ENCODE peak calls at places on chromosomes 12 and 14, in ten cellular contexts. X is mesendoderm, W is esophagus squamous epithelium, F is Panc1, V is pancreas, J is GM23248, O is left ventricle myocardium inferior, T is cardiac muscle cell, I is SK-N-SH, L is thoracic aorta. C is an unnamed sample. For H3K36me3 and H3K4me1, the result is how much of the 10 kb centered on the place peaks cover.

GRCh38 chr12:118164798-118165486 is 29.0 kb downstream of the PEBP1 start:
- DNase-seq in X (peak), W (no peak), F (no peak), V (no peak), J (peak), O (no peak), T (peak), I (peak), L (no peak), C (peak)

GRCh38 chr14:20801726-20802125 is 918 bp downstream of the RNASE1 start:
- DNase-seq in X (no peak), W (no peak), F (no peak), V (peak), J (no peak), O (peak), T (no peak), I (no peak), L (no peak), C (no peak)

GRCh38 chr12:913919-914718 is 35.4 kb downstream of the RAD52 start:
- DNase-seq in X (no peak), W (no peak), F (no peak), V (no peak), J (peak), O (no peak), T (no peak), I (no peak), L (no peak), C (no peak)

GRCh38 chr14:35747379-35747778 is 61.7 kb downstream of the RALGAPA1 start:
- DNase-seq in X (peak), W (no peak), F (no peak), V (no peak), J (no peak), O (no peak), T (no peak), I (no peak), L (no peak), C (no peak)

GRCh38 chr12:78088391-78088832 is 257.7 kb downstream of the NAV3 start:
- DNase-seq in X (no peak), W (no peak), F (peak), V (no peak), J (peak), O (no peak), T (no peak), I (no peak), L (no peak), C (no peak)

GRCh38 chr14:52733824-52734223 is 3.9 kb downstream of the STYX start:
- DNase-seq in X (peak), W (no peak), F (no peak), V (no peak), J (no peak), O (no peak), T (no peak), I (no peak), L (no peak), C (no peak)

GRCh38 chr14:26332966-26333365 is 264.9 kb downstream of the NOVA1 start:
- DNase-seq in X (no peak), W (no peak), F (no peak), V (no peak), J (peak), O (no peak), T (no peak), I (no peak), L (no peak), C (no peak)

GRCh38 chr14:53500191-53500590 is 347.1 kb upstream of the DDHD1 start:
- DNase-seq in X (no peak), W (no peak), F (no peak), V (no peak), J (no peak), O (no peak), T (no peak), I (no peak), L (no peak), C (no peak)

GRCh38 chr12:9051156-9051545 is 61.8 kb downstream of the KLRG1 start:
- DNase-seq in X (peak), W (no peak), F (no peak), V (no peak), J (no peak), O (no peak), T (no peak), I (no peak), L (no peak), C (no peak)

GRCh38 chr14:99768381-99768780 is 24.8 kb upstream of the EML1 start:
- DNase-seq in X (peak), W (no peak), F (no peak), V (no peak), J (peak), O (no peak), T (peak), I (no peak), L (no peak), C (no peak)

GRCh38 chr12:34403706-34404376 is 381.5 kb downstream of the ALG10 start:
- DNase-seq in X (no peak), W (no peak), F (no peak), V (peak), J (no peak), O (peak), T (no peak), I (peak), L (peak), C (no peak)

GRCh38 chr12:114984641-114985041 is 300.7 kb upstream of the TBX3 start:
- DNase-seq in X (no peak), W (no peak), F (no peak), V (no peak), J (no peak), O (no peak), T (no peak), I (no peak), L (no peak), C (no peak)

GRCh38 chr12:27614866-27615265 is 81.4 kb upstream of the REP15 start:
- DNase-seq in X (no peak), W (no peak), F (no peak), V (no peak), J (no peak), O (no peak), T (no peak), I (no peak), L (no peak), C (no peak)

GRCh38 chr12:19759229-19759628 is 319.9 kb downstream of the AEBP2 start:
- DNase-seq in X (no peak), W (no peak), F (no peak), V (no peak), J (peak), O (no peak), T (no peak), I (no peak), L (no peak), C (no peak)

GRCh38 chr14:103000291-103000921 is 56.9 kb downstream of the CDC42BPB start:
- DNase-seq in X (no peak), W (no peak), F (no peak), V (no peak), J (no peak), O (no peak), T (no peak), I (no peak), L (no peak), C (no peak)

GRCh38 chr14:70254476-70254961 is 65.8 kb upstream of the SLC8A3 start:
- DNase-seq in X (peak), W (no peak), F (no peak), V (peak), J (peak), O (no peak), T (peak), I (peak), L (no peak), C (no peak)

GRCh38 chr14:84482256-84483071 is 1047.5 kb upstream of the FLRT2 start:
- DNase-seq in X (no peak), W (no peak), F (no peak), V (no peak), J (peak), O (no peak), T (no peak), I (no peak), L (no peak), C (no peak)

GRCh38 chr14:26849514-26849913 is 251.7 kb upstream of the NOVA1 start:
- DNase-seq in X (no peak), W (no peak), F (no peak), V (no peak), J (no peak), O (no peak), T (no peak), I (no peak), L (no peak), C (no peak)

GRCh38 chr12:132949936-132950837 is 5.9 kb downstream of the ZNF605 start:
- DNase-seq in X (no peak), W (no peak), F (no peak), V (no peak), J (no peak), O (no peak), T (no peak), I (no peak), L (no peak), C (no peak)

GRCh38 chr12:132942611-132943010 is 13.5 kb downstream of the ZNF605 start:
- DNase-seq in X (no peak), W (no peak), F (no peak), V (no peak), J (no peak), O (no peak), T (no peak), I (no peak), L (no peak), C (no peak)

GRCh38 chr12:132948146-132949066 is 7.7 kb downstream of the ZNF605 start:
- DNase-seq in X (peak), W (no peak), F (no peak), V (no peak), J (no peak), O (no peak), T (no peak), I (no peak), L (no peak), C (no peak)

GRCh38 chr12:132945806-132946506 is 10.2 kb downstream of the ZNF605 start:
- DNase-seq in X (no peak), W (no peak), F (no peak), V (no peak), J (no peak), O (no peak), T (no peak), I (no peak), L (no peak), C (no peak)

DNA sequence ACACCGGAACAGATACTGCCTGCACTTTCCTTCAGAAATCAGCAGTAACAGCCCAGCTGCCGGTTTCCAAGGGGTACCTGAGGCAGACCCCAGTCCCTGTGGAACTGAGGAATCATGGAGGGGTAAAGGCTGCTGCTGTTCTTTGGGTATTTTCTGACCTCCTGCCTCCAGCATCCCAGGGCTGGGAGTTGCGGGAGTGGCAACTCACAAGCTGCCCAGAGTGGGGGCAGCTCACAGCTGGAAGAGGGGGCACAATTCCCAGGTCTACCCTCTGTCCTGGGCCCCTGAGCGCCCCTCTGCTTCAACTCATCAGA is 9.6 kb downstream of the ZNF605 start:
- DNase-seq in X (no peak), W (no peak), F (no peak), V (no peak), J (no peak), O (no peak), T (no peak), I (no peak), L (no peak), C (no peak)
- H3K36me3 ChIP-seq in X (under half), W (half or more), F (under half), V (under half), J (half or more), O (half or more), T (under half), I (under half), L (half or more), C (under half)

GRCh38 chr14:68959035-68959434 is 20.1 kb downstream of the ACTN1 start:
- DNase-seq in X (no peak), W (no peak), F (no peak), V (no peak), J (no peak), O (no peak), T (no peak), I (no peak), L (no peak), C (no peak)

GRCh38 chr14:68961781-68962584 is 17.1 kb downstream of the ACTN1 start:
- DNase-seq in X (peak), W (no peak), F (no peak), V (no peak), J (peak), O (no peak), T (no peak), I (peak), L (no peak), C (no peak)

GRCh38 chr14:68958553-68958952 is 20.5 kb downstream of the ACTN1 start:
- DNase-seq in X (no peak), W (no peak), F (no peak), V (no peak), J (no peak), O (no peak), T (no peak), I (no peak), L (no peak), C (no peak)

GRCh38 chr14:68961361-68961760 is 17.7 kb downstream of the ACTN1 start:
- DNase-seq in X (no peak), W (no peak), F (no peak), V (no peak), J (no peak), O (no peak), T (no peak), I (no peak), L (no peak), C (no peak)

DNA sequence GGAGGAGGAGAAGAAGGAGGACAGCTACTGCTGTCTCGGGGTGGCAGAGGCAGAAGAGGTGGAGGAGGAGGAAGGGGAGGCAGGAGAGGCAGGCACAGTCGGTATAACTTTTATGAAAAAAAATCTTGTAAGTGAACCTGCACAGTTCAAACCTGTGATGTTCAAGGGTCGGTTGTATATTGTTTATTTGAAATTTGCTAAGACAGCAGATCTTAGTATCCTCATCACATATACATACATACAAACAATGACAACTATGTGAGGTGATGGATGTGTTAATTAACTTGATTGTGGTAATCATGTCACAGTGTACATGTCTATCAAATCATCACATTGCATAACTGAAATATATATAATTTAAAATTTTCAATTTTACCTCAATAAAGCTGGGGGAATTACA is 19.0 kb downstream of the ACTN1 start:
- DNase-seq in X (no peak), W (no peak), F (no peak), V (no peak), J (no peak), O (no peak), T (no peak), I (no peak), L (no peak), C (no peak)
- H3K4me1 ChIP-seq in X (under half), W (half or more), F (half or more), V (under half), J (half or more), O (half or more), T (under half), I (half or more), L (half or more), C (under half)

GRCh38 chr12:112140728-112141127 is 15.4 kb downstream of the TRAFD1 start:
- DNase-seq in X (no peak), W (no peak), F (no peak), V (no peak), J (no peak), O (no peak), T (no peak), I (no peak), L (no peak), C (no peak)
- H3K36me3 ChIP-seq in X (under half), W (half or more), F (under half), V (under half), J (half or more), O (half or more), T (under half), I (under half), L (half or more), C (under half)

DNA sequence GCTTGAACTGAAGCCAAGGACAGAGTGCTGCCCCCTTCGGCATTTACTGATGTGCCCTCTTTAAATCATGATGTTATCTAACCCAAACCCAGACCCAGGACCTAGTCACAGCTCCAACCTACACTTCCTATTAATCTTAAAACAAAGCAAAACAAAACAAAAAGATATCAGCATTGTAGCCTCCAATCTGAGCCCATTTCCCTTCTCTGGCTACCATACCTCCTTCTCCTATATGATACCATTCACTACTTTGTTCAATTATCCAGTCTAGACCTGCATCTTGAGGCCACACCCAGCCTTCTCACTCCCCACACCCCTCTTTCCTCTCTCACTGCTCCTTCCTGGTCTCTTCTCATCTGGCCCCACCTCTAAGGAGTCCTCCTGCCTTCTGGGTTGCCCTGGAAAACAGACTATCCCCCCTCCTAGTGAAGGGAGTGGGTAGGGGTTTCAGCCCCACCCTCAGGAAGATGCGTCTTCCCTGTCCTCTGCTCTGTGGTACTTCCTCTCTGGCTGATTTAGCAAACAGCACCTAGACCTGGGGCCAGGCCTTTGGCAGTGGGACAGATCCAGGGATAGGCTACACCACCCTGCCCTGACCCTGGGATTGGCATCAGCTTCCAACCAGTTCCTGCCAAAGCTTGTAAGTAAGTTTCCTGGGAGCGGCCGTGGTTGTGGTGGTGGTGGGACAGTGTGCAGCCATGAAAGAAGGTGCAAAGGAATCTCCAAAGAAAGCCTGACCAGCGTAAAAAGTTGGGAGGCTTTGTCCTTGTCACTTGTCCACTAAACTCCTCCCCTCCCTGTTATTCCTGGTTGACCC is 3.3 kb downstream of the LTB4R start:
- DNase-seq in X (no peak), W (no peak), F (no peak), V (no peak), J (no peak), O (no peak), T (no peak), I (no peak), L (no peak), C (no peak)
- H3K4me1 ChIP-seq in X (under half), W (half or more), F (under half), V (under half), J (under half), O (half or more), T (under half), I (under half), L (under half), C (under half)

DNA sequence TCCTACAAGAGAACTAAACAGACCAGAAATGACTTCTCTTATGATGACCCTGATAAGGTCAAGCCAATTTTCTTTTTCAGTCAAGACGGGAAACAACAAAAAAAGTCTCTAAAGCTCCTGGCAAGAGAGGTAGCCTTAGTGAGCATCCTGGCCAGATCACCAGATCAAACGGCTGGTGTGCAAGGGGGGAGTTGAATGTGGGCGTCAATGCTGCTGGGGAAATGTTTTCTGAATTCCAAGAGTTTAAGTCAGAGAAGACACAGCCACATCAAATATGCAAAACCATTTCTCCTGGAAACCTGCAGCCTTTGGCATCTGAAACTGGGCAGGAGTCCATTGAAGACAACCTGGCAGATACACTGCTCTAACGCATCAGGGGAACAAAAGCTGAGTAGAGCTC is 16.0 kb upstream of the SELPLG start:
- DNase-seq in X (no peak), W (no peak), F (no peak), V (no peak), J (peak), O (no peak), T (no peak), I (no peak), L (no peak), C (no peak)
- H3K36me3 ChIP-seq in X (under half), W (half or more), F (under half), V (under half), J (half or more), O (half or more), T (under half), I (half or more), L (under half), C (under half)

GRCh38 chr14:56894591-56894991 is 84.3 kb upstream of the OTX2 start:
- DNase-seq in X (peak), W (no peak), F (no peak), V (no peak), J (no peak), O (no peak), T (no peak), I (no peak), L (no peak), C (no peak)
- H3K4me1 ChIP-seq in X (under half), W (under half), F (under half), V (under half), J (under half), O (under half), T (under half), I (under half), L (under half), C (under half)

GRCh38 chr12:110289021-110289710 is 8.1 kb downstream of the ATP2A2 start:
- DNase-seq in X (peak), W (no peak), F (no peak), V (no peak), J (no peak), O (no peak), T (peak), I (no peak), L (no peak), C (no peak)
- H3K36me3 ChIP-seq in X (under half), W (half or more), F (under half), V (under half), J (under half), O (half or more), T (under half), I (under half), L (under half), C (under half)

C was measured in iPS DF 6.9.